ENCODE peak calls at places on chromosome 15, in nine cellular contexts. One of them, this sample, is unnamed.

GRCh38 chr15:85690546-85691226 is 104.0 kb downstream of the KLHL25 start:
- DNase-seq in T-cell: peak
- DNase-seq in RPMI7951: no peak
- DNase-seq in astrocyte of the spinal cord: no peak
- DNase-seq in AG10803: no peak
- DNase-seq in cardiac muscle cell: no peak
- DNase-seq in A172: no peak
- DNase-seq in M059J: no peak
- DNase-seq in PC-3: no peak
- DNase-seq in this sample: no peak

GRCh38 chr15:32688151-32688639 is 29.6 kb upstream of the GREM1 start:
- DNase-seq in T-cell: no peak
- DNase-seq in RPMI7951: peak
- DNase-seq in cardiac muscle cell: no peak
- DNase-seq in AG10803: peak
- DNase-seq in A172: peak
- DNase-seq in astrocyte of the spinal cord: peak
- DNase-seq in M059J: peak
- DNase-seq in PC-3: peak
- DNase-seq in this sample: no peak

GRCh38 chr15:72358532-72359180 is 17.2 kb downstream of the HEXA start:
- DNase-seq in cardiac muscle cell: no peak
- DNase-seq in A172: peak
- DNase-seq in M059J: peak
- DNase-seq in astrocyte of the spinal cord: peak
- DNase-seq in AG10803: peak
- DNase-seq in RPMI7951: peak
- DNase-seq in T-cell: no peak
- DNase-seq in PC-3: peak
- DNase-seq in this sample: peak

GRCh38 chr15:50425219-50425618 is 1.0 kb downstream of the USP8 start:
- DNase-seq in RPMI7951: no peak
- DNase-seq in A172: no peak
- DNase-seq in M059J: no peak
- DNase-seq in T-cell: no peak
- DNase-seq in AG10803: peak
- DNase-seq in astrocyte of the spinal cord: no peak
- DNase-seq in cardiac muscle cell: no peak
- DNase-seq in PC-3: no peak
- DNase-seq in this sample: no peak

GRCh38 chr15:37106490-37107001 is 6.2 kb upstream of the MEIS2 start:
- DNase-seq in PC-3: no peak
- DNase-seq in AG10803: no peak
- DNase-seq in astrocyte of the spinal cord: peak
- DNase-seq in M059J: no peak
- DNase-seq in A172: no peak
- DNase-seq in cardiac muscle cell: peak
- DNase-seq in RPMI7951: peak
- DNase-seq in T-cell: no peak
- DNase-seq in this sample: no peak

GRCh38 chr15:98668566-98669308 is 20.4 kb downstream of the IGF1R start:
- DNase-seq in M059J: peak
- DNase-seq in astrocyte of the spinal cord: peak
- DNase-seq in A172: no peak
- DNase-seq in T-cell: no peak
- DNase-seq in AG10803: peak
- DNase-seq in PC-3: peak
- DNase-seq in cardiac muscle cell: peak
- DNase-seq in RPMI7951: peak
- DNase-seq in this sample: no peak

GRCh38 chr15:90407871-90408317 is 19.9 kb downstream of the IQGAP1 start:
- DNase-seq in AG10803: peak
- DNase-seq in A172: no peak
- DNase-seq in PC-3: no peak
- DNase-seq in cardiac muscle cell: no peak
- DNase-seq in M059J: no peak
- DNase-seq in astrocyte of the spinal cord: no peak
- DNase-seq in RPMI7951: peak
- DNase-seq in T-cell: no peak
- DNase-seq in this sample: peak

GRCh38 chr15:73989001-73989798 is 2.9 kb downstream of the STOML1 start:
- DNase-seq in astrocyte of the spinal cord: peak
- DNase-seq in A172: peak
- DNase-seq in RPMI7951: peak
- DNase-seq in AG10803: peak
- DNase-seq in T-cell: no peak
- DNase-seq in M059J: peak
- DNase-seq in cardiac muscle cell: no peak
- DNase-seq in PC-3: peak
- DNase-seq in this sample: peak

GRCh38 chr15:32957219-32957618 is 237.3 kb downstream of the FMN1 start:
- DNase-seq in M059J: no peak
- DNase-seq in T-cell: no peak
- DNase-seq in AG10803: no peak
- DNase-seq in RPMI7951: no peak
- DNase-seq in PC-3: peak
- DNase-seq in cardiac muscle cell: no peak
- DNase-seq in astrocyte of the spinal cord: no peak
- DNase-seq in A172: no peak
- DNase-seq in this sample: no peak

GRCh38 chr15:83446904-83447708 is at the start of gene SH3GL3:
- DNase-seq in cardiac muscle cell: peak
- DNase-seq in M059J: peak
- DNase-seq in AG10803: peak
- DNase-seq in RPMI7951: peak
- DNase-seq in astrocyte of the spinal cord: peak
- DNase-seq in A172: peak
- DNase-seq in PC-3: peak
- DNase-seq in T-cell: no peak
- DNase-seq in this sample: peak

GRCh38 chr15:66714543-66714981 is 12.5 kb downstream of the SMAD6 start:
- DNase-seq in AG10803: peak
- DNase-seq in astrocyte of the spinal cord: no peak
- DNase-seq in PC-3: no peak
- DNase-seq in cardiac muscle cell: peak
- DNase-seq in T-cell: no peak
- DNase-seq in A172: peak
- DNase-seq in M059J: no peak
- DNase-seq in RPMI7951: no peak
- DNase-seq in this sample: no peak